ENCODE peak calls at places on chromosome 10, in ten cellular contexts. J is MM.1S, I is A549, Z is AG04450, U is PC-9, M is left ventricle myocardium inferior, K is NB4, F is cardiac fibroblast, Y is hepatocyte, T is lower leg skin. Q is an unnamed sample.

GRCh38 chr10:122168598-122168997 is 102.5 kb upstream of the BTBD16 start:
- DNase-seq in K (no peak), U (no peak), M (no peak), T (no peak), Y (no peak), Z (no peak), J (no peak), F (no peak), I (no peak), Q (no peak)

GRCh38 chr10:65570143-65571010 is 1355.5 kb upstream of the LRRTM3 start:
- DNase-seq in K (peak; percentile 87), Y (peak; percentile 81), J (no peak), F (peak; percentile 60), T (peak; percentile 18), U (peak; percentile 49), M (peak; percentile 31), I (peak; percentile 72), Z (no peak), Q (peak; percentile 44)

GRCh38 chr10:101831169-101831811 is 12.3 kb downstream of the KCNIP2 start:
- DNase-seq in Z (no peak), Y (no peak), I (no peak), M (no peak), U (no peak), K (no peak), T (no peak), J (no peak), F (no peak), Q (no peak)

GRCh38 chr10:112524637-112525036 is 77.6 kb downstream of the VTI1A start:
- DNase-seq in F (no peak), Z (no peak), Y (no peak), M (no peak), K (no peak), J (no peak), I (no peak), T (no peak), U (no peak), Q (no peak)

GRCh38 chr10:78931333-78932083 is 137.3 kb upstream of the ZMIZ1 start:
- DNase-seq in F (peak; percentile 80), T (peak; percentile 76), Z (peak; percentile 63), Y (peak; percentile 44), M (peak; percentile 64), J (no peak), U (peak; percentile 82), I (no peak), K (no peak), Q (peak; percentile 76)

GRCh38 chr10:64537112-64537511 is 1015.9 kb downstream of the REEP3 start:
- DNase-seq in K (no peak), M (no peak), T (no peak), Y (no peak), U (no peak), F (no peak), I (no peak), J (no peak), Z (no peak), Q (no peak)

GRCh38 chr10:11551104-11551503 is 60.3 kb downstream of the USP6NL start:
- DNase-seq in F (no peak), J (no peak), I (no peak), K (no peak), T (no peak), M (no peak), U (no peak), Y (no peak), Z (no peak), Q (no peak)

GRCh38 chr10:119675483-119676170 is 24.4 kb downstream of the BAG3 start:
- DNase-seq in F (no peak), M (no peak), T (no peak), Z (no peak), K (no peak), Y (no peak), I (no peak), J (no peak), U (no peak), Q (no peak)

GRCh38 chr10:11610151-11610854 is 1.1 kb downstream of the USP6NL start:
- DNase-seq in Y (no peak), M (no peak), T (no peak), I (no peak), U (no peak), K (peak; percentile 6), F (no peak), J (no peak), Z (no peak), Q (no peak)

GRCh38 chr10:121324678-121325213 is 273.5 kb downstream of the FGFR2 start:
- DNase-seq in J (no peak), T (no peak), K (no peak), I (peak; percentile 36), Z (no peak), F (no peak), M (no peak), U (no peak), Y (peak; percentile 68), Q (no peak)

GRCh38 chr10:69963178-69963834 is 89.3 kb upstream of the MACROH2A2 start:
- DNase-seq in F (no peak), Y (no peak), J (no peak), U (no peak), I (no peak), K (no peak), T (peak; percentile 8), Z (no peak), M (no peak), Q (no peak)

GRCh38 chr10:13492493-13493180 is 36.2 kb downstream of the BEND7 start:
- DNase-seq in I (no peak), M (no peak), Y (no peak), Z (no peak), F (no peak), T (no peak), U (no peak), K (no peak), J (no peak), Q (no peak)

GRCh38 chr10:43067391-43068135 is 9.3 kb upstream of the RET start:
- DNase-seq in K (no peak), Y (no peak), Z (no peak), M (no peak), J (no peak), F (no peak), T (no peak), I (no peak), U (no peak), Q (no peak)

GRCh38 chr10:5165738-5166137 is 19.2 kb downstream of the AKR1C8 start:
- DNase-seq in Y (no peak), U (no peak), I (peak; percentile 64), M (no peak), T (no peak), J (no peak), Z (no peak), K (peak; percentile 5), F (peak; percentile 8), Q (no peak)

GRCh38 chr10:19929466-19930140 is 113.4 kb downstream of the PLXDC2 start:
- DNase-seq in Y (peak; percentile 11), U (no peak), F (peak; percentile 70), Z (peak; percentile 32), K (no peak), I (no peak), T (no peak), M (no peak), J (no peak), Q (no peak)

GRCh38 chr10:8050561-8051108 is 3.9 kb upstream of the GATA3 start:
- DNase-seq in I (peak; percentile 78), Z (no peak), Y (peak; percentile 86), U (peak; percentile 64), K (no peak), J (no peak), T (no peak), M (no peak), F (peak; percentile 44), Q (no peak)
- H3K4me3 ChIP-seq in I (peak overlapping the region; percentile 72), Z (peak overlapping the region; percentile 10), Y (peak overlapping the region; percentile 75), U (peak overlapping the region; percentile 59), K (no peak overlapping the region), J (no peak overlapping the region), T (peak overlapping the region; percentile 28), M (peak overlapping the region; percentile 67), F (peak overlapping the region; percentile 42), Q (peak overlapping the region; percentile 22)

DNA sequence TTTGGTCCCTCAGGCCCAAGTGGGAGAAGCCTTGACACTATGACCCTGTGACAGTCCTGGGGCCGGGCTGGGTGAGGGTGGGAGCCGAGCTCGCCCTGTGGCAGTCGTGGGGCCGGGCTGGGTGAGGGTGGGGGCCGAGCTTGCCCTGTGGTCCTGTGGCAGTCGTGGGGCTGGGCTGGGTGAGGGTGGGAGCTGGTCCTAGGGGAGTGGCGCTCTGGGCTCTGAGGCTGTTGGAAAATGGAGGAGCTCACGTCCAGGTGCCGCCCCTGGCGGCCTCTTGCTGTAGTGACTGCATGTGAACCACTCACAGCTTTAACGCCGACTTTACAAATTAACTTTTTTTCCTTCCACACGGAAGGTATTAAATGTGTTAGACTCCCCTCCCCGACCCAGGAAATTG is 312.6 kb downstream of the WDR37 start:
- DNase-seq in J (no peak), F (no peak), K (peak; percentile 24), Z (no peak), I (peak; percentile 62), Y (peak; percentile 77), M (no peak), T (no peak), U (no peak), Q (no peak)
- TF ChIP-seq CTCF in J (peak; percentile 7), F (no peak), K (peak; percentile 37), Z (no peak), I (peak; percentile 35), Y (peak; percentile 56), M (peak; percentile 64), T (no peak), U (peak; percentile 62), Q (peak; percentile 6)

GRCh38 chr10:8136745-8137144 is 82.3 kb downstream of the GATA3 start:
- DNase-seq in K (no peak), U (no peak), F (no peak), M (no peak), T (no peak), Z (no peak), Y (no peak), I (no peak), J (no peak), Q (no peak)
- H3K4me3 ChIP-seq in K (no peak overlapping the region), U (no peak overlapping the region), F (no peak overlapping the region), M (no peak overlapping the region), T (no peak overlapping the region), Z (no peak overlapping the region), Y (no peak overlapping the region), I (no peak overlapping the region), J (no peak overlapping the region), Q (no peak overlapping the region)

GRCh38 chr10:128661404-128662197 is 535.4 kb upstream of the MKI67 start:
- DNase-seq in M (no peak), Y (no peak), Z (no peak), U (no peak), F (no peak), K (no peak), I (no peak), J (no peak), T (no peak), Q (no peak)

GRCh38 chr10:128657508-128657907 is 531.3 kb upstream of the MKI67 start:
- DNase-seq in T (no peak), M (no peak), K (no peak), F (no peak), J (no peak), I (no peak), Z (no peak), Y (no peak), U (no peak), Q (no peak)

GRCh38 chr10:128664729-128665128 is 538.5 kb upstream of the MKI67 start:
- DNase-seq in M (no peak), U (no peak), T (no peak), F (peak; percentile 1), K (peak; percentile 22), Y (no peak), Z (no peak), I (no peak), J (no peak), Q (no peak)

GRCh38 chr10:128662520-128662919 is 536.3 kb upstream of the MKI67 start:
- DNase-seq in K (no peak), Z (no peak), J (no peak), M (no peak), F (no peak), I (no peak), Y (no peak), U (no peak), T (no peak), Q (no peak)

GRCh38 chr10:128660726-128661125 is 534.5 kb upstream of the MKI67 start:
- DNase-seq in J (no peak), T (no peak), M (no peak), Z (no peak), I (no peak), Y (no peak), F (no peak), U (no peak), K (no peak), Q (no peak)
- TF ChIP-seq CTCF in J (no peak), T (no peak), M (no peak), Z (no peak), I (no peak), Y (no peak), F (no peak), U (no peak), K (no peak), Q (no peak)